ENCODE peak calls at places on chromosomes 2 and 18, in nine cellular contexts. S is EH; V is stimulated activated CD4-positive, alpha-beta T cell treated with anti-CD3 and anti-CD28 coated beads, Interleukin-2, amount 100 ng/mL, for 48 hours; I is lower leg skin; Z is sciatic nerve; B is IMR-90; D is small intestine; K is effector memory CD8-positive, alpha-beta T cell; L is anterior cingulate cortex. U is an unnamed sample.

GRCh38 chr2:10407841-10408648 is 40.1 kb downstream of the ODC1 start:
- DNase-seq in S (peak), D (peak), B (peak), V (peak), K (peak), L (no peak), Z (no peak), I (peak), U (peak)

GRCh38 chr18:76558881-76559667 is 64.0 kb upstream of the ZNF516 start:
- DNase-seq in V (no peak), L (no peak), K (no peak), B (peak), S (peak), I (no peak), D (no peak), Z (no peak), U (no peak)

GRCh38 chr2:176114120-176114929 is 2.3 kb upstream of the HOXD10 start:
- DNase-seq in S (no peak), K (no peak), D (no peak), L (no peak), Z (no peak), B (no peak), V (no peak), I (peak), U (no peak)

GRCh38 chr2:20061476-20061875 is 10.0 kb upstream of the LAPTM4A start:
- DNase-seq in S (peak), B (peak), K (no peak), I (no peak), D (no peak), V (no peak), Z (no peak), L (no peak), U (no peak)

GRCh38 chr2:7012141-7012809 is 95.1 kb downstream of the RNF144A start:
- DNase-seq in Z (no peak), L (peak), I (no peak), B (no peak), K (no peak), V (no peak), D (no peak), S (peak), U (no peak)

GRCh38 chr2:219906114-219906693 is 278.8 kb downstream of the SLC4A3 start:
- DNase-seq in I (no peak), B (no peak), L (no peak), V (no peak), S (no peak), D (no peak), Z (no peak), K (no peak), U (no peak)

GRCh38 chr2:25276569-25277465 is 64.9 kb downstream of the DNMT3A start:
- DNase-seq in L (peak), V (peak), K (peak), I (no peak), B (no peak), D (no peak), S (peak), Z (peak), U (no peak)

GRCh38 chr2:217218269-217219140 is 358.6 kb upstream of the TNP1 start:
- DNase-seq in I (no peak), S (peak), Z (no peak), L (no peak), D (no peak), V (no peak), B (peak), K (no peak), U (no peak)

GRCh38 chr2:80281083-80281482 is 23.5 kb downstream of the LRRTM1 start:
- DNase-seq in S (no peak), V (no peak), I (no peak), K (no peak), Z (no peak), D (no peak), L (no peak), B (no peak), U (no peak)

GRCh38 chr2:235106874-235107639 is 155.2 kb downstream of the SH3BP4 start:
- DNase-seq in L (peak), S (peak), D (peak), K (no peak), I (no peak), V (peak), Z (peak), B (peak), U (peak)

GRCh38 chr2:121088251-121089004 is 196.6 kb downstream of the TFCP2L1 start:
- DNase-seq in V (no peak), S (no peak), K (no peak), B (no peak), Z (peak), D (no peak), L (no peak), I (no peak), U (no peak)

GRCh38 chr2:240217431-240218301 is 77.2 kb upstream of the OTOS start:
- DNase-seq in I (peak), Z (no peak), V (no peak), B (no peak), S (no peak), D (no peak), K (no peak), L (no peak), U (no peak)

GRCh38 chr2:220445429-220446105 is 818.1 kb downstream of the SLC4A3 start:
- DNase-seq in I (no peak), K (no peak), V (no peak), S (peak), Z (no peak), L (no peak), D (no peak), B (peak), U (no peak)

U was measured in iPS DF 19.7.